ENCODE peak calls at places on chromosomes 16 and 17, in seven cellular contexts. J is HAP-1; E is endothelial cell of umbilical vein; T is activated naive CD4-positive, alpha-beta T cell; I is activated T-cell treated with anti-CD3 and anti-CD28 coated beads for 1 hour; Z is brain microvascular endothelial cell; A is upper lobe of right lung. G is an unnamed sample.

GRCh38 chr17:10628756-10629155 is 28.4 kb downstream of the MYH3 start:
- DNase-seq in J (no peak), E (no peak), T (no peak), I (no peak), Z (no peak), A (no peak), G (no peak)

GRCh38 chr16:60788631-60789030 is 1247.6 kb downstream of the CDH8 start:
- DNase-seq in J (no peak), E (no peak), T (no peak), I (no peak), Z (no peak), A (no peak), G (no peak)

GRCh38 chr17:4175921-4176802 is 33.2 kb downstream of the CYB5D2 start:
- DNase-seq in J (no peak), E (no peak), T (peak), I (no peak), Z (peak), A (no peak), G (peak)

GRCh38 chr16:87895641-87896141 is 26.4 kb upstream of the SLC7A5 start:
- DNase-seq in J (no peak), E (no peak), T (peak), I (peak), Z (peak), A (no peak), G (no peak)

GRCh38 chr17:40065041-40065770 is 2.4 kb downstream of the THRA start:
- DNase-seq in J (no peak), E (peak), T (no peak), I (no peak), Z (peak), A (no peak), G (no peak)

GRCh38 chr16:22065252-22065651 is 27.1 kb upstream of the VWA3A start:
- DNase-seq in J (no peak), E (no peak), T (no peak), I (no peak), Z (no peak), A (no peak), G (no peak)

GRCh38 chr17:72792771-72793170 is 299.7 kb downstream of the SLC39A11 start:
- DNase-seq in J (no peak), E (no peak), T (no peak), I (no peak), Z (no peak), A (no peak), G (no peak)

GRCh38 chr16:84559311-84559932 is 55.0 kb upstream of the MEAK7 start:
- DNase-seq in J (no peak), E (no peak), T (no peak), I (no peak), Z (no peak), A (no peak), G (no peak)

GRCh38 chr16:24208710-24209109 is 47.4 kb upstream of the CACNG3 start:
- DNase-seq in J (no peak), E (no peak), T (no peak), I (no peak), Z (no peak), A (no peak), G (no peak)

GRCh38 chr17:57215317-57215716 is 41.0 kb upstream of the MSI2 start:
- DNase-seq in J (no peak), E (peak), T (no peak), I (no peak), Z (no peak), A (no peak), G (no peak)

GRCh38 chr17:354651-355556 is 2.3 kb upstream of the RPH3AL start:
- DNase-seq in J (no peak), E (no peak), T (no peak), I (no peak), Z (no peak), A (peak), G (no peak)

GRCh38 chr17:77475012-77475976 is 334.5 kb downstream of the SEC14L1 start:
- DNase-seq in J (no peak), E (no peak), T (peak), I (peak), Z (peak), A (no peak), G (peak)

GRCh38 chr16:19102187-19102872 is 11.4 kb upstream of the ITPRIPL2 start:
- DNase-seq in J (no peak), E (no peak), T (no peak), I (no peak), Z (no peak), A (no peak), G (no peak)

GRCh38 chr16:50603206-50604064 is 55.2 kb downstream of the NKD1 start:
- DNase-seq in J (no peak), E (no peak), T (no peak), I (no peak), Z (peak), A (no peak), G (no peak)

GRCh38 chr17:50686494-50687199 is 21.1 kb downstream of the ANKRD40 start:
- DNase-seq in J (no peak), E (peak), T (no peak), I (no peak), Z (peak), A (peak), G (no peak)

GRCh38 chr17:49699967-49700575 is 7.7 kb downstream of the SLC35B1 start:
- DNase-seq in J (no peak), E (no peak), T (no peak), I (no peak), Z (no peak), A (no peak), G (no peak)

GRCh38 chr17:58487589-58488427 is at the start of gene HSF5:
- DNase-seq in J (no peak), E (peak), T (peak), I (peak), Z (no peak), A (peak), G (peak)

GRCh38 chr16:56793504-56793903 is 63.6 kb downstream of the NUP93 start:
- DNase-seq in J (no peak), E (peak), T (no peak), I (no peak), Z (peak), A (no peak), G (no peak)

GRCh38 chr17:73642659-73643011 is 1.6 kb downstream of the SDK2 start:
- DNase-seq in J (no peak), E (no peak), T (no peak), I (no peak), Z (no peak), A (no peak), G (peak)

GRCh38 chr16:23729503-23730424 is 16.7 kb upstream of the ERN2 start:
- DNase-seq in J (no peak), E (no peak), T (no peak), I (no peak), Z (peak), A (no peak), G (no peak)

GRCh38 chr16:55661842-55662479 is 6.2 kb downstream of the SLC6A2 start:
- DNase-seq in J (no peak), E (no peak), T (no peak), I (no peak), Z (no peak), A (no peak), G (no peak)

GRCh38 chr16:31880322-31880979 is 6.8 kb downstream of the ZNF267 start:
- DNase-seq in J (no peak), E (peak), T (no peak), I (no peak), Z (peak), A (no peak), G (no peak)

GRCh38 chr17:76491271-76492184 is 9.7 kb downstream of the RHBDF2 start:
- DNase-seq in J (no peak), E (no peak), T (no peak), I (no peak), Z (no peak), A (no peak), G (no peak)

G was measured in naive thymus-derived CD4-positive, alpha-beta T cell.